ENCODE peak calls at places on chromosomes 7 and 10, in four cellular contexts. M is A549, D is K562, W is WTC11. H is an unnamed sample.

GRCh38 chr7:131111081-131111576 is 216.5 kb upstream of the MKLN1 start:
- DNase-seq in M (peak; percentile 55), D (no peak), W (no peak), H (no peak)

GRCh38 chr10:11450427-11450826 is 161.0 kb downstream of the USP6NL start:
- DNase-seq in M (no peak), D (no peak), W (no peak), H (no peak)

GRCh38 chr10:121823993-121824463 is 103.8 kb downstream of the ATE1 start:
- DNase-seq in M (peak; percentile 44), D (peak; percentile 24), W (no peak), H (peak; percentile 44)

GRCh38 chr10:11093733-11094132 is 76.1 kb downstream of the CELF2 start:
- DNase-seq in M (no peak), D (no peak), W (no peak), H (no peak)

GRCh38 chr10:15084502-15084922 is 4.1 kb downstream of the ACBD7 start:
- DNase-seq in M (peak; percentile 66), D (no peak), W (peak; percentile 24), H (peak; percentile 98)

GRCh38 chr7:27976531-27976930 is 204.1 kb downstream of the JAZF1 start:
- DNase-seq in M (no peak), D (no peak), W (no peak), H (no peak)

GRCh38 chr7:18974803-18975202 is 142.6 kb downstream of the TWIST1 start:
- DNase-seq in M (no peak), D (no peak), W (no peak), H (no peak)

GRCh38 chr10:8159628-8160165 is 105.2 kb downstream of the GATA3 start:
- DNase-seq in M (no peak), D (no peak), W (no peak), H (no peak)

GRCh38 chr7:91109200-91109599 is 155.0 kb upstream of the FZD1 start:
- DNase-seq in M (no peak), D (no peak), W (no peak), H (no peak)

GRCh38 chr10:34723746-34724145 is 91.3 kb downstream of the PARD3 start:
- DNase-seq in M (no peak), D (no peak), W (no peak), H (peak; percentile 42)

GRCh38 chr7:85554294-85554877 is 367.5 kb upstream of the SEMA3D start:
- DNase-seq in M (peak; percentile 0), D (peak; percentile 34), W (no peak), H (peak; percentile 59)

GRCh38 chr10:6469661-6470060 is 110.4 kb downstream of the PRKCQ start:
- DNase-seq in M (no peak), D (no peak), W (no peak), H (no peak)

GRCh38 chr7:1279041-1279440 is 46.4 kb downstream of the UNCX start:
- DNase-seq in M (no peak), D (no peak), W (peak; percentile 4), H (no peak)

GRCh38 chr10:132096223-132096622 is 30.5 kb downstream of the JAKMIP3 start:
- DNase-seq in M (peak; percentile 87), D (no peak), W (no peak), H (peak; percentile 60)

GRCh38 chr7:147182859-147183258 is 1066.3 kb downstream of the CNTNAP2 start:
- DNase-seq in M (no peak), D (no peak), W (no peak), H (no peak)
- TF ChIP-seq NR3C1 in M (no peak), D (no peak), W (no peak), H (no peak)

DNA sequence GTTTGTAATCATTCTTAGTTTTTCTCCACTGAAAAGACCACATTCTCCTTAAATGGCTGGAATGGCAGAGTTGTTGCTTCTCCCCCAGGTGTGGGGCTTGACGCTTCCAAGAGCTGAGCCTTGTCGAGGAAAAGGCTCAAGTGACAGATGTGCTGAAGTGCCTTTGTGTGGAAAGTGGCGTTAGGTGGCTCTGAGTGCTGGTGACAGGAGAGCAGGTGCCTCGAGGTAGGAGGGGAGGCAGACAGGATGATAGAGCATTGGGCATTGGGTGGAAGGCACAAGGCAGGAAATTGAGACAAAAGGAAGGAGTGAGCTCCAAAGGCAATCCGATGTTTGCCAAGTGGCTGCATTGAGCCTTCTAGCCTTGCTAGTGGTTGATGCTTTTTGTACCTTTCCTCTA is 6.7 kb downstream of the KIAA1217 start:
- DNase-seq in M (no peak), D (no peak), W (no peak), H (no peak)
- TF ChIP-seq NR3C1 in M (no peak), D (no peak), W (no peak), H (no peak)

GRCh38 chr7:139695616-139696015 is 82.2 kb downstream of the HIPK2 start:
- DNase-seq in M (no peak), D (no peak), W (no peak), H (no peak)
- TF ChIP-seq NR3C1 in M (no peak), D (no peak), W (no peak), H (no peak)

GRCh38 chr10:45419673-45420020 is 45.6 kb downstream of the ALOX5 start:
- DNase-seq in M (no peak), D (peak; percentile 7), W (no peak), H (no peak)
- TF ChIP-seq NR3C1 in M (no peak), D (no peak), W (no peak), H (no peak)

DNA sequence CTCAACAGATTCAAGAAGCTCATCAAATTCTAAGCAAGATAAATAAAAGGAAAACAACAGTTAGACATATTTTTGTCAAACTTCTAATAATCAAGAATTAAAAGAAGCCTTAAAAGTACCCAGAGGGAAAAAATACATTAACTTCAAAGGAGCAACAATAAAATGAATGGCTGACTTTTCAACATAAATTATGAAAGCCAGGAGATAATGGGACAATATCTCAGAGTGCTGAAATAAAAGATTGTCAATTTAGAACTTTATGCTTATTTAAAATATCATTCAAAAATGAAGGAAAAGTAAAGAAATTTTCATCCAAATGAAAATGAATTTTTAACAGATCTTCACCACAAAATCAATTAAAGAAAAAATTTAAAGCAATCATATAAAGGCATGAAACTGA is 108.5 kb upstream of the IL6 start:
- DNase-seq in M (no peak), D (no peak), W (no peak), H (no peak)
- TF ChIP-seq NR3C1 in M (no peak), D (no peak), W (no peak), H (no peak)

GRCh38 chr10:87761892-87762291 is 56.1 kb downstream of the ATAD1 start:
- DNase-seq in M (no peak), D (no peak), W (no peak), H (peak; percentile 55)
- TF ChIP-seq NR3C1 in M (no peak), D (no peak), W (no peak), H (no peak)

DNA sequence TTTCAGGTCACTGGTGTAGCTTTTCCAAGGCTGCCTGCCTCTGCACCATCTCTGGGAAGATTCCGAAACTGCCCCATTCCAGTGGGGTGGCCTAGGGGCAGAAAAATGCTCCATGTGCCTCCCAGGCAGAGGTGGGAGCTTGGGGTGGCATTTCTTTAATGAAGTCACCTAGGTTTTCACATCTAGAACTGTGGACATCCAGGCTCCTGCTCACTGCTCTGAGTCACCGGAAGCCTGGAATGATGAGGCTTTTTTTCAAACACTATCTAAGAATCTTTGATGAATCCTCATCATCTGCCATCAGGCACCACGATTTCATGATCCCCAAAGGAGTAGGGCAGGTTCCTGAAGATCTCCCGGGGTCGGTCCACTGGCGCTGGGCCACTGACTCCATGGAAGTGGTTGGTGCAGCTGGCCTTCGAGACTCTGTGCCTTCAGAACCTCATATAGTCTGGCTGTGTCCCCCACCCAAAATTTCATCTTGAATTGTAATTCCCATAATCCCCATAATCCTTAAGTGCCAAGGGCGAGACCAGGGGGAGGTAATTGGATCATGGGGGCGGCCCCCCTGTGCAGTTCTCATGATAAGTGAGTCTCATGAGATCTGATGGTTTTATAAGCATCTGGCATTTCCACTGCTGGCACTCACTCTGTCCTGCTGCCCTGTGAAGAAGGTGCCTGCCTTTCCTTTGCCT is 37.1 kb downstream of the MTURN start:
- DNase-seq in M (no peak), D (no peak), W (no peak), H (no peak)
- TF ChIP-seq NR3C1 in M (no peak), D (no peak), W (no peak), H (no peak)

H was measured in HepG2.